ENCODE peak calls at places on chromosomes 12 and 14, in seven cellular contexts. T is ovary, O is A549, V is heart left ventricle, N is right lobe of liver, J is Peyer's patch, C is prostate gland. U is an unnamed sample.

GRCh38 chr12:86349196-86349595 is 93.0 kb upstream of the MGAT4C start:
- DNase-seq in J (no peak), N (no peak), O (no peak), T (no peak), V (no peak), C (no peak), U (no peak)

GRCh38 chr12:109269428-109269827 is 39.7 kb downstream of the FOXN4 start:
- DNase-seq in C (no peak), J (no peak), T (peak), O (no peak), V (no peak), N (no peak), U (no peak)

GRCh38 chr14:50047274-50047676 is 69.1 kb downstream of the VCPKMT start:
- DNase-seq in V (no peak), O (no peak), C (peak), J (peak), T (no peak), N (no peak), U (no peak)

GRCh38 chr12:117686911-117687377 is 281.8 kb downstream of the KSR2 start:
- DNase-seq in J (no peak), T (no peak), C (peak), O (peak), N (no peak), V (no peak), U (peak)

GRCh38 chr12:26281320-26281719 is 85.9 kb downstream of the SSPN start:
- DNase-seq in N (no peak), T (no peak), C (no peak), J (no peak), V (no peak), O (no peak), U (no peak)

GRCh38 chr12:26116829-26117228 is 8.0 kb downstream of the BHLHE41 start:
- DNase-seq in O (no peak), N (no peak), J (no peak), V (no peak), C (no peak), T (no peak), U (no peak)

GRCh38 chr12:26266881-26267280 is 71.5 kb downstream of the SSPN start:
- DNase-seq in N (no peak), C (no peak), J (no peak), O (no peak), V (no peak), T (no peak), U (no peak)

GRCh38 chr12:108969622-108970021 is 51.2 kb downstream of the SVOP start:
- DNase-seq in N (no peak), O (no peak), T (no peak), C (no peak), V (no peak), J (no peak), U (no peak)

GRCh38 chr14:106879241-106879640 is 1352.9 kb downstream of the TMEM121 start:
- DNase-seq in J (peak), N (peak), C (no peak), V (no peak), O (peak), T (peak), U (no peak)

GRCh38 chr12:24042651-24043050 is 93.2 kb upstream of the SOX5 start:
- DNase-seq in O (no peak), V (no peak), T (no peak), N (no peak), C (no peak), J (no peak), U (no peak)

GRCh38 chr14:20799955-20800544 is 2.6 kb downstream of the RNASE1 start:
- DNase-seq in J (peak), T (no peak), N (no peak), C (no peak), O (no peak), V (peak), U (no peak)

DNA sequence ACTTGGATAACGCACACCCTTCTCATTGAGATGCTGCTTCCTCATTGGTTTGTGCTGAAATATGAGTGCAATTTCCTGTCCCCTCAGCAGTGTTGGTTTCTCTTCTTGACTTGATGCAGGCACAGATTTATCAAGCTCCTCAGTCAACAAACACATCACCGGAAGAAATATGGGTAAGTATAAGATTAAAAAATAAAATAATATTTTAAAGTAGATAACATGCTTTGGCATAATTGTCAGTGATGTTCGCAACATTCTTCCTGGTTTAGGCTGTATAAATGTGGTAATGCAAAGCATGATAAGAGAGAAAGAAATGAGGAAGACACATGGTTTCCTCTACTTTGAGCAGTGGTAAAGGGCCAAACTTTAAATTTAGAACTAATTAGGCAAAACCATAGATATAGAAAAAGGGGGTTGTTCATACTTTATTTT is at the start of gene GPR65:
- DNase-seq in N (no peak), C (no peak), O (no peak), J (peak), V (no peak), T (no peak), U (no peak)
- H3K4me3 ChIP-seq in N (peak), C (no peak), O (no peak), J (peak), V (peak), T (no peak), U (no peak)

DNA sequence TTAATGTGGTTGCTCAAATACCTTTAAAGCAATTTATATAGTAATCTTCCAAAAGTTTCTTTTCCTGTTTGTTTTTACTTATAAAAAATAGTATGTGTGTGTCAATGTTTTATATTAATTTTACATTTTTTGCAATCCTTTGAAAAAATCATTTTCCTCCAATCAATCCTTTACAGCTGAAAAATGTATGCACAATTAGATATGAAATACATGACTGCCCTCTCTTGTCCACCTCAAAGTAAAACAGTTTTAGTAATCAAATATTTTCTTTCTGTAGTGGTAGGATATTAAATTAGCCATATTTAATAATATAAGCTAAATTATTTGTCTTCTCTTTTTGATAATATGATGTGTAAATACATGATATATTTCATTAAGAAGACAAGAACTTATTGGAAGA is 269.9 kb downstream of the ADAMTS20 start:
- DNase-seq in O (peak), T (no peak), N (no peak), V (no peak), J (no peak), C (no peak), U (no peak)
- TF ChIP-seq CTCF in O (peak), T (peak), N (no peak), V (peak), J (peak), C (no peak), U (no peak)

GRCh38 chr14:96464136-96464535 is 38.0 kb upstream of the PAPOLA start:
- DNase-seq in V (no peak), T (no peak), N (no peak), O (no peak), C (no peak), J (no peak), U (peak)

GRCh38 chr14:96459851-96460250 is 42.3 kb upstream of the PAPOLA start:
- DNase-seq in V (no peak), T (no peak), N (no peak), O (no peak), C (no peak), J (no peak), U (no peak)

GRCh38 chr14:96466918-96467317 is 35.3 kb upstream of the PAPOLA start:
- DNase-seq in J (no peak), O (no peak), T (no peak), C (no peak), N (no peak), V (no peak), U (no peak)

GRCh38 chr14:96461950-96462798 is 40.0 kb upstream of the PAPOLA start:
- DNase-seq in J (no peak), N (no peak), O (no peak), T (no peak), C (no peak), V (no peak), U (no peak)
- TF ChIP-seq POLR2A in J (no peak), N (no peak), O (no peak), T (no peak), C (no peak), V (no peak), U (no peak)

DNA sequence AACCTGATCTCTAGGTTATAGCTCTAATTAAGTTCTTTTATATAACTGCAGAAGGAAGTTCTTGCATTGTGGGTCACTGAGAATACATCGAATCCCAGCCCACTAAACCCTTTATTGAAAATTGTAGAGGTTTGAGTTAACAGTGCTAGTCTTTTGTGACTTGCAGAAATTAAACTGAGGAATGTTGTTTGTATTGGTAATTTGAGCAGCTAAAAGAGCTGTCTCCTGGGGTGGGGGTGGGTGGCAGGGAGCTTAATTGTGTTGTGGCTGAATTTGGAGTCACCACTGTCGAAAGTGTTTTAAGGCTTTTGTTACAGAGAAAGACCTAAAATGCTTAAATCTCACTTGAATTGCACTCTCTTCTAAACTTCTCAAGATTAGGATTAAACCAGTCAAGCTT is 3.2 kb upstream of the COX8C start:
- DNase-seq in O (no peak), J (no peak), V (no peak), C (no peak), N (no peak), T (no peak), U (no peak)
- H3K4me3 ChIP-seq in O (no peak), J (no peak), V (no peak), C (no peak), N (no peak), T (no peak), U (no peak)

GRCh38 chr14:35229084-35229483 is 63.1 kb upstream of the PSMA6 start:
- DNase-seq in C (no peak), J (no peak), O (no peak), V (no peak), N (no peak), T (no peak), U (no peak)

GRCh38 chr14:35234007-35234406 is 58.2 kb upstream of the PSMA6 start:
- DNase-seq in T (no peak), N (no peak), J (no peak), O (no peak), V (no peak), C (no peak), U (no peak)

GRCh38 chr14:35231207-35231755 is 60.9 kb upstream of the PSMA6 start:
- DNase-seq in T (no peak), C (no peak), J (no peak), O (no peak), N (no peak), V (no peak), U (no peak)

GRCh38 chr14:35224615-35225014 is 67.6 kb upstream of the PSMA6 start:
- DNase-seq in N (no peak), V (no peak), O (no peak), J (no peak), T (no peak), C (no peak), U (no peak)

GRCh38 chr14:35229495-35230089 is 62.6 kb upstream of the PSMA6 start:
- DNase-seq in V (no peak), N (no peak), T (no peak), C (no peak), O (no peak), J (no peak), U (no peak)
- TF ChIP-seq CTCF in V (peak), N (peak), T (no peak), C (no peak), O (peak), J (peak), U (no peak)

DNA sequence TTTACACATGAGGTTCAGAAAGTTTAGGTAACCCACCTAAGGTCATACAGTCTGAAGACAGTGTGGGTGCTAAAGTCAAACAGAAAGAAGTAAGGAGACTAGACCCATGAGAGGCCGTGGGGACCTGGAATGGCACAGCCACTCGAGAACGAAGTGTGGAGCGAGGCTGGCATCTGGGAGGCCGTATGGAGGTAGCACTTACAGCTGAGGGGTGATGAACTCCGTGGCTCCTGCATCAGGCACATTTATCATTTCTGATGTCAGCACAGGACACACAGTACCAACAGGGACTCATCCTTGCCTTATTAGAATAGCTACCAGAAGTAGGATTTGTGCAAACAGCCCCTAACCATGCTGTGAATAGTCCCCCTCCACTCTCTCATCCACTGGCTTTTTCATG is 30.5 kb downstream of the CRACR2A start:
- DNase-seq in J (no peak), C (no peak), V (no peak), N (no peak), T (no peak), O (no peak), U (no peak)
- TF ChIP-seq POLR2A in J (no peak), C (no peak), V (no peak), N (no peak), T (no peak), O (no peak), U (no peak)

GRCh38 chr14:81509321-81509720 is 24.3 kb downstream of the SEL1L start:
- DNase-seq in J (no peak), C (no peak), N (no peak), T (no peak), V (no peak), O (no peak), U (no peak)
- H3K4me3 ChIP-seq in J (no peak), C (no peak), N (no peak), T (no peak), V (no peak), O (no peak), U (no peak)

GRCh38 chr14:94707494-94707893 is 62.4 kb downstream of the GSC start:
- DNase-seq in C (no peak), O (peak), T (no peak), V (no peak), J (no peak), N (no peak), U (no peak)
- TF ChIP-seq CTCF in C (no peak), O (no peak), T (no peak), V (no peak), J (no peak), N (no peak), U (no peak)

U was measured in lower leg skin.